ENCODE peak calls at places on chromosomes 4 and X, in nine cellular contexts. Y, M, B, Z, U, I, C, J and X are unnamed samples.

GRCh38 chr4:14309429-14309828 is 681.9 kb upstream of the BOD1L1 start:
- DNase-seq in Z (no peak), M (no peak), Y (no peak), J (no peak), I (no peak), C (no peak), B (no peak), U (peak; percentile 56), X (peak; percentile 26)

GRCh38 chr4:90099795-90100194 is 27.4 kb upstream of the CCSER1 start:
- DNase-seq in I (no peak), Y (no peak), C (no peak), Z (no peak), J (no peak), B (no peak), U (no peak), M (no peak), X (no peak)

GRCh38 chrX:112612558-112612957 is 67.2 kb downstream of the LHFPL1 start:
- DNase-seq in J (no peak), M (no peak), I (no peak), U (no peak), Y (no peak), B (no peak), Z (no peak), C (no peak), X (no peak)

GRCh38 chr4:79578613-79579012 is 170.6 kb upstream of the GK2 start:
- DNase-seq in C (no peak), U (no peak), J (no peak), Y (no peak), Z (no peak), I (no peak), M (no peak), B (no peak), X (no peak)

GRCh38 chr4:79212311-79212710 is 113.5 kb downstream of the NAA11 start:
- DNase-seq in Z (no peak), B (no peak), M (no peak), C (no peak), U (no peak), I (no peak), Y (no peak), J (no peak), X (no peak)

GRCh38 chr4:148004228-148004813 is 272.4 kb downstream of the ARHGAP10 start:
- DNase-seq in Z (no peak), I (no peak), U (no peak), B (peak; percentile 25), M (no peak), C (no peak), J (no peak), Y (peak; percentile 45), X (no peak)

GRCh38 chr4:170723171-170723570 is 633.4 kb upstream of the AADAT start:
- DNase-seq in J (no peak), M (no peak), I (no peak), C (no peak), B (no peak), Y (no peak), U (no peak), Z (no peak), X (no peak)

GRCh38 chrX:135327299-135327698 is 18.0 kb downstream of the ETDC start:
- DNase-seq in J (no peak), B (no peak), M (peak; percentile 94), U (no peak), Y (no peak), Z (no peak), C (no peak), I (no peak), X (peak; percentile 56)

GRCh38 chr4:26937136-26937535 is 76.5 kb downstream of the STIM2 start:
- DNase-seq in J (no peak), Y (no peak), M (no peak), B (no peak), U (no peak), Z (no peak), C (no peak), I (no peak), X (no peak)

DNA sequence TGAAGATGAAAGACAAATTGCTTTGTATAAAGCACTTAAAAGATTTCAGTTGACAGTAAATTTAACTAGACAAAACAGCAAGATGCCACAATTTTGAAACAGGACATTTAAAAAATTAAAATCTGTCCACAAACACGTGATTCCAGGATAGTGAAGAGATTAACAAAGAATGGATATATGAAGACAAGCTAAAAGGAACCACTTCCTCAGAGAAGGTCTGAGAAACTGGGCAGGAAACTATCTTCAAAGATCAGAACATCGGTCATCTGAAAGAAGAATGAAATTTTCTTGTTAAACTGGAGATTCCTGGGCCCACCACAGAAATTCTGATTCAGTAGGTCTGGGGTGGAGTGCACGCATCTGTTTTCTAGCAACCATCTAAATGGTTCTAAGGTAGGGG is 1.4 kb downstream of the RWDD4 start:
- DNase-seq in Y (no peak), J (no peak), C (no peak), M (no peak), B (no peak), Z (no peak), U (no peak), I (no peak), X (no peak)
- H3K4me3 ChIP-seq in Y (peak overlapping the region; percentile 80), J (peak overlapping the region; percentile 90), C (no peak overlapping the region), M (peak overlapping the region; percentile 98), B (no peak overlapping the region), Z (peak overlapping the region; percentile 91), U (no peak overlapping the region), I (peak overlapping the region; percentile 77), X (no peak overlapping the region)

GRCh38 chr4:109590841-109591357 is 30.9 kb downstream of the MCUB start:
- DNase-seq in U (no peak), B (no peak), Z (no peak), M (no peak), I (no peak), Y (no peak), J (no peak), C (no peak), X (no peak)
- H3K27ac ChIP-seq in U (no peak overlapping the region), B (no peak overlapping the region), Z (no peak overlapping the region), M (no peak overlapping the region), I (no peak overlapping the region), Y (no peak overlapping the region), J (no peak overlapping the region), C (no peak overlapping the region), X (no peak overlapping the region)

DNA sequence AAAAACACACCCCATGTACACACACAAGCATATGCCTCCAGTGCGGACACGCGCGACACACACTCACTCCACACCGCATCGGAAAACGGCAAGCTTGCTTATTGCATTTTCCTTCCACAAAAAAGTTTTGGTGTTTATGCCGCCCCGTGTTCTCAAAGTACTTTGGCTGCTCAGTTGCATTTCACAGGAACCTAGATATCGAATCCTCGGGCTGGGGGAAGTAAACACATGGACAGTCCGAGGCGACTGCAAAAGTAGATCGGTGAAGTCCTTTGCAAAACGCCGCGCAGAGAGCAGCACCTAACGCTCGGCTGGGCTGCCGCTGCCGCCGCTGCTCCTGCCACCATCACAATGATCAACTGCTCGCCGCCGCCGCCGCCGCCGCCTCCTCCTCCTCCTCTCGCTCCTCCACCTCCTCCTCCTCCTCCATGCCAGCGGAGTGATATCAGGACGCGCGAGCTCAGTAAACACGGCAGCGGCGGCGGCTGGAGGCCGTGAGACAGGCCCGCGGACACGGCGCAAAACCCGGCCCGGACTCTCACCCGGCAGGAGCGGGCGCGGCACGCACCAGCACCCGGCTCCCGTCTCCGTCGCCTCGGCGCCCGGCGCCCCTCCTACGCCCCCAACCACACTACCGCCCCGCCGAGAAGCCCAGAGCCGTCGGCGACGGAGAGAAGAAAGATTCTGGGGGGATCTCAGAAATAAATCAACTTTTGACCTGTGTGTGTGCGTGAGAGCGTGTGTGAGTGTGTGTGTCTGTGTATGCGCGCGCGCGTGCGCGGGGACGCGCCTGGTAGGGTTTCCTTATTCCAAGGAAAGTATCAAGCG is at the start of gene MAML3:
- DNase-seq in M (peak; percentile 96), J (peak; percentile 95), Y (peak; percentile 95), U (peak; percentile 96), B (peak; percentile 89), C (peak; percentile 64), I (peak; percentile 90), Z (peak; percentile 98), X (peak; percentile 98)
- TF ChIP-seq POLR2A in M (peak; percentile 62), J (peak; percentile 43), Y (no peak), U (peak; percentile 3), B (peak; percentile 57), C (no peak), I (no peak), Z (peak; percentile 61), X (peak; percentile 90)

DNA sequence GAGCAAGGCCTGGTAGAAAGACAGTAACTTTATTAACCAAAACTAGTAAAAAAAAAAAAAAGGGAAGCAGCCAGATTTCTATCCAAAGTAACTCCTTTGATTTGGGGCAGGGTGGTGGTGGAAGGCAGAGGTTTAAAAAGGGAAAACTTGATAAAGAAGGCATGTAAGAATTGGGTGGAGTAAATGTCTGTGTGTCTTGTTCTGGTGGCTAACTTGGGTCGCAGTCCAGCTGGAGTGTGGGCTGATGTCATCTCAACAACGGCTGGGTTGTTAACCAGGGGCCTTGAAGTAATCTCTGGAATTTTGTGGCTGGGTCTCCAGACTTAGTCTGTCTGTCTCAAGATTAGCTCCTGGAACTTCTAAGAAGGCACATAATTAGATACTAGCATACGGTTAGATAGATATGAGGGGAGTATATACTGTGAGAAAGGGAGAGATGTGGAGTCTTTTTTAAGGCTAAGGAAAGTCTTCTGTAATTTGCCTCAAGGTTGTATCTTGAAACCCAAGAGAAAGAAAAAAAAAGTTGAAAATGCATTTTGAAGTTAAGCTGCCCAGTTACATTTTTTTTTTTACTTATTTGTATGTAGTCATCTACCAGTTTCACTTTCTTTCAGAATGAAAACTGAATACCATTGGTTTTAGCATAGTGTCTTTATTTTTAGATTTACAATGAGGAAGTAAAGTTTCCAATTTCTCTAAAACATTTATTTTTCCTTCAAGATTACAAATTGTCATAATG is 48.3 kb downstream of the MTHFD2L start:
- DNase-seq in Y (no peak), U (peak; percentile 43), I (no peak), M (peak; percentile 55), Z (no peak), B (no peak), C (no peak), J (no peak), X (peak; percentile 18)
- H3K4me3 ChIP-seq in Y (no peak overlapping the region), U (no peak overlapping the region), I (no peak overlapping the region), M (no peak overlapping the region), Z (no peak overlapping the region), B (no peak overlapping the region), C (no peak overlapping the region), J (no peak overlapping the region), X (no peak overlapping the region)